ENCODE peak calls at places on chromosomes 3 and 15, in four cellular contexts. I is DND-41, F is neuronal stem cell, P is fibroblast of lung. J is an unnamed sample.

GRCh38 chr3:42742259-42742658 is 30.8 kb downstream of the CCDC13 start:
- DNase-seq in P (no peak), I (no peak), F (no peak), J (no peak)

GRCh38 chr3:27253831-27254230 is 115.4 kb downstream of the NEK10 start:
- DNase-seq in P (peak), I (peak), F (peak), J (peak)

GRCh38 chr15:52114656-52115055 is 2.1 kb upstream of the BCL2L10 start:
- DNase-seq in I (no peak), F (no peak), P (no peak), J (no peak)

GRCh38 chr3:127610105-127610504 is 11.9 kb downstream of the MCM2 start:
- DNase-seq in P (no peak), F (no peak), I (no peak), J (no peak)

GRCh38 chr3:27184261-27184660 is 184.9 kb downstream of the NEK10 start:
- DNase-seq in F (no peak), P (no peak), I (no peak), J (no peak)

GRCh38 chr3:4850928-4851265 is 128.3 kb upstream of the BHLHE40 start:
- DNase-seq in F (no peak), I (no peak), P (no peak), J (peak)

GRCh38 chr3:102748646-102749045 is 313.8 kb downstream of the ZPLD1 start:
- DNase-seq in I (no peak), F (peak), P (no peak), J (no peak)

GRCh38 chr3:32743934-32744333 is 58.9 kb downstream of the CNOT10 start:
- DNase-seq in I (no peak), P (peak), F (no peak), J (no peak)

GRCh38 chr3:170321326-170322034 is 36.0 kb upstream of the SKIL start:
- DNase-seq in I (no peak), P (no peak), F (no peak), J (peak)

GRCh38 chr3:112976953-112977352 is 2.0 kb upstream of the CD200R1 start:
- DNase-seq in P (no peak), I (no peak), F (no peak), J (no peak)

GRCh38 chr3:68504185-68504584 is 428.2 kb downstream of the TAFA4 start:
- DNase-seq in I (no peak), F (peak), P (no peak), J (no peak)

GRCh38 chr15:57036352-57036751 is 117.9 kb downstream of the TCF12 start:
- DNase-seq in I (no peak), F (no peak), P (no peak), J (no peak)

GRCh38 chr3:188598872-188599271 is 444.9 kb downstream of the LPP start:
- DNase-seq in P (no peak), I (no peak), F (no peak), J (no peak)

GRCh38 chr3:160225181-160226025 is at the start of gene C3orf80:
- DNase-seq in I (no peak), P (peak), F (peak), J (peak)

GRCh38 chr3:39443530-39443929 is 23.9 kb upstream of the MOBP start:
- DNase-seq in F (no peak), I (no peak), P (no peak), J (no peak)

GRCh38 chr3:151403246-151403645 is 18.7 kb upstream of the P2RY12 start:
- DNase-seq in P (peak), F (no peak), I (no peak), J (no peak)

GRCh38 chr3:184568918-184569829 is 7.6 kb downstream of the EPHB3 start:
- DNase-seq in F (no peak), I (no peak), P (peak), J (no peak)

GRCh38 chr15:100721758-100722550 is 119.6 kb downstream of the ASB7 start:
- DNase-seq in I (no peak), F (no peak), P (peak), J (no peak)

GRCh38 chr15:66154581-66154980 is 99.0 kb downstream of the MEGF11 start:
- DNase-seq in P (no peak), F (no peak), I (no peak), J (no peak)

GRCh38 chr3:126466886-126467610 is 8.6 kb downstream of the ZXDC start:
- DNase-seq in F (no peak), I (no peak), P (no peak), J (no peak)

GRCh38 chr3:112642912-112643506 is 2.1 kb upstream of the CCDC80 start:
- DNase-seq in I (peak), F (peak), P (peak), J (peak)

GRCh38 chr3:60190073-60190472 is 1061.2 kb downstream of the FHIT start:
- DNase-seq in F (no peak), P (no peak), I (no peak), J (no peak)

GRCh38 chr15:83446904-83447708 is at the start of gene SH3GL3:
- DNase-seq in P (peak), I (no peak), F (peak), J (peak)

GRCh38 chr3:123660900-123661299 is 76.0 kb upstream of the HACD2 start:
- DNase-seq in P (peak), I (no peak), F (no peak), J (no peak)

GRCh38 chr15:64772488-64772887 is 2.9 kb downstream of the RBPMS2 start:
- DNase-seq in P (no peak), I (no peak), F (no peak), J (no peak)
- H3K9ac ChIP-seq in P (no peak), I (no peak), F (no peak), J (no peak)

GRCh38 chr3:115533218-115533617 is 90.1 kb upstream of the GAP43 start:
- DNase-seq in I (no peak), P (no peak), F (no peak), J (no peak)

GRCh38 chr3:115537669-115538068 is 85.6 kb upstream of the GAP43 start:
- DNase-seq in P (no peak), I (no peak), F (no peak), J (no peak)
- H3K4me2 ChIP-seq in P (no peak), I (no peak), F (no peak), J (no peak)

DNA sequence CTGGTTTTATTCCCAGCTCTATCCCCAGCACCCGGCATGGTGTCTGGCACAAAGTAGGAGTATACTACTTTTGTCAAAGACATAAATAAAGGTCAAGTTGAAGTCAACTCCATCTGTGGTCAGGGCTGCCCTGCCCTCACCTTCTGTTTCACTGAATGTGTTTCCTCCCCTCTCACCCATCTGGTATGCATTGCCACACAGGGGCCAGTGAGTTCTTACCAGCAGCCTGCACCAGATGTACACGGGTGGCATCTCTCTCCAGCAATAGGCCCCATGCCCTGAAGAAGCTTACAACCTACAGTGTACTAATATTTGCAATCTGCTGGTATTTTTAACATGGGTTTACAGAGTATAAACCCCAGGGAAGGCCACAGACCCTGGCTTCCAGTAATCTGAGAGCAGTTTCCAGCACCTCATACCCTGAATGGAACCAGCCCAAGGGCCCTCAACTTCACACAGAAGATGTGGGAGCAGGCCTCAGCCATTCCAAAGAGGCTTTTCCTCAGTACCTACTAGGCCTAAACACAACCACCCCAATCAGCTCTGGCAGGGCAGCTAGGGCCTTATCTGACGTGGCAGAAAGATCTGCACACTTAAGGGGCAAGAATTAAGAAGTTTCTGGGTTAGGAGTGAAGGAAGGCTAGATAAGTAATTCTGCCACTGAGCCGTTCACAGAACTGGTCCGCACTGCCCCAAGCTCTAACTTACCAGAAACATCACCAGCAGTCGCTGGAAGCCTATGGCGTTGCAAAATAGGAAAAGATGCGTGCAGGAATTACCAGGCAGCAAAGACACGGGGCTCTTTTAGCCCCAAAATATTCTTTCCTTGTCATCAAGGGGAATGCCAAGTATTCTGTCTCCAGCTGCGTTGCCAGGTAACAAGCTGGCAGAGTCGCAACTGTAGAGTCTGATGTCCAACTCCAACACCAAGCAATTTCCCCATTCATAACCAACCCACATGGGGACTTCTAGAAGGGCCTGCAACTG is 2.1 kb downstream of the IDH2 start:
- DNase-seq in P (no peak), F (no peak), I (peak), J (peak)
- H3K9ac ChIP-seq in P (no peak), F (no peak), I (peak), J (peak)

GRCh38 chr15:60889006-60889405 is 340.1 kb downstream of the RORA start:
- DNase-seq in I (no peak), F (no peak), P (no peak), J (no peak)

GRCh38 chr15:60886680-60887079 is 342.4 kb downstream of the RORA start:
- DNase-seq in F (no peak), I (no peak), P (no peak), J (no peak)

GRCh38 chr15:60893886-60894285 is 335.2 kb downstream of the RORA start:
- DNase-seq in I (no peak), F (no peak), P (no peak), J (no peak)

GRCh38 chr15:60890361-60890991 is 338.6 kb downstream of the RORA start:
- DNase-seq in P (no peak), I (no peak), F (no peak), J (no peak)

DNA sequence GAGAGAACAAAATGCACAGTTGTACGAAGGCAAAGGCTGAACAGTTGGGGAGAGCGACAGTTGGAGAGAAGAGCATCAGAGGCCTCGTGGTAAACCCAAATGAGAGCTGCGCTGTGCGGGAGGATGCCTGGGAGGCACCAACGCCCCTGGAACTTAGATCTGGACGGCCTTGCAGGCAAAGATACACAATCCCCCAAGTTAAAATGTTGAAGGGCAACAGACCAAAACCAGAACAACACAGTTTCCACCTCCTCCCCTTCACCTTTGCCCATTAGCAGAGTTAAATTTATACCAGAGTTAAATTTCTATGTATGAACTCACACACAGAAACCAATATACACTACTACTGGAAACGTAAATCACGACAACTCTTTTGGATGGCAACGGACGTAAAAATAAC is 339.6 kb downstream of the RORA start:
- DNase-seq in P (no peak), F (no peak), I (no peak), J (no peak)
- H3K4me2 ChIP-seq in P (no peak), F (no peak), I (no peak), J (no peak)

DNA sequence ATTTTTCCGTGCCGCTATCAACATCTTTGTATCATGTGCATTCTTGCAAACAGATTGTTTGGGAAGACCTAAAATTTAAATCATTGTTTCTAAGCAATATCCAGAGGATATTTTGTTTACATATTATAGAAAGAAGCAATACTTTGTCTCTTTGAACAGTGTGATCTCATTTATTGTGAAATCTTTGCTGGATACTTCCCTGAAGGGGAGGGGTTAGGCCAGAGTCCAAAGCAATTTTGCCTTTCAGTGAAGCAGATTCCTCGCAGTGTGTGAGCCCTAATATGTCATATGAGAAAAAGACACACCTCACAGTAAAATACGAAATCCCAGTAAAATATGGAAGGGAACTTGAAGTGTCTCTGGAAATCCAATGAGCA is 158.7 kb upstream of the SLCO3A1 start:
- DNase-seq in P (peak), F (no peak), I (no peak), J (no peak)
- H3K9ac ChIP-seq in P (no peak), F (no peak), I (no peak), J (no peak)

GRCh38 chr15:81023483-81024264 is 23.0 kb downstream of the TLNRD1 start:
- DNase-seq in I (no peak), P (peak), F (no peak), J (peak)
- H3K4me2 ChIP-seq in I (no peak), P (no peak), F (no peak), J (peak)

GRCh38 chr3:145620002-145620401 is 541.0 kb downstream of the PLOD2 start:
- DNase-seq in I (no peak), F (no peak), P (no peak), J (no peak)

GRCh38 chr3:145628211-145628610 is 532.8 kb downstream of the PLOD2 start:
- DNase-seq in P (no peak), I (no peak), F (no peak), J (no peak)

GRCh38 chr3:145620486-145620885 is 540.5 kb downstream of the PLOD2 start:
- DNase-seq in F (no peak), P (no peak), I (no peak), J (no peak)

GRCh38 chr3:145623349-145623748 is 537.6 kb downstream of the PLOD2 start:
- DNase-seq in P (peak), I (no peak), F (no peak), J (no peak)
- H3K9ac ChIP-seq in P (no peak), I (no peak), F (no peak), J (no peak)

GRCh38 chr15:41922353-41922752 is 28.5 kb upstream of the SPTBN5 start:
- DNase-seq in P (no peak), I (no peak), F (no peak), J (no peak)
- H3K4me2 ChIP-seq in P (no peak), I (no peak), F (no peak), J (no peak)

J was measured in MM.1S.